ENCODE peak calls at places on chromosomes 1 and 21, in six cellular contexts. C, A, U, O, R and X are unnamed samples.

GRCh38 chr1:87330201-87330953 is 1.7 kb downstream of the LMO4 start:
- DNase-seq in C (peak), R (peak), O (peak), U (no peak), A (no peak), X (peak)

GRCh38 chr1:11691302-11691914 is at the start of gene DRAXIN:
- DNase-seq in U (no peak), A (peak), O (peak), R (peak), C (no peak), X (peak)

GRCh38 chr1:3078941-3079340 is 9.9 kb downstream of the PRDM16 start:
- DNase-seq in U (no peak), A (no peak), R (peak), O (no peak), C (no peak), X (no peak)

GRCh38 chr1:163844393-163844948 is 522.7 kb downstream of the NUF2 start:
- DNase-seq in C (peak), A (no peak), R (peak), O (no peak), U (no peak), X (no peak)

GRCh38 chr1:33178836-33179439 is 2.9 kb downstream of the TRIM62 start:
- DNase-seq in U (no peak), O (no peak), C (no peak), A (no peak), R (no peak), X (no peak)

GRCh38 chr1:79055856-79056255 is 49.3 kb upstream of the ADGRL4 start:
- DNase-seq in A (no peak), C (no peak), U (no peak), R (no peak), O (no peak), X (no peak)

GRCh38 chr1:155121249-155121648 is 6.4 kb upstream of the EFNA1 start:
- DNase-seq in C (no peak), R (no peak), U (no peak), A (no peak), O (no peak), X (no peak)

GRCh38 chr1:185227161-185227560 is 70.2 kb downstream of the SWT1 start:
- DNase-seq in U (no peak), R (no peak), C (no peak), O (no peak), A (no peak), X (no peak)

GRCh38 chr1:116219651-116220434 is 108.6 kb downstream of the MAB21L3 start:
- DNase-seq in U (no peak), R (no peak), O (no peak), A (no peak), C (no peak), X (no peak)

GRCh38 chr1:246567258-246568235 is 1.3 kb downstream of the CNST start:
- DNase-seq in O (peak), U (no peak), A (no peak), R (peak), C (peak), X (no peak)

GRCh38 chr1:18999287-18999852 is 42.9 kb upstream of the IFFO2 start:
- DNase-seq in A (no peak), U (no peak), O (no peak), C (peak), R (peak), X (no peak)

GRCh38 chr1:29236993-29237905 is 927 bp downstream of the PTPRU start:
- DNase-seq in U (no peak), C (peak), A (no peak), R (peak), O (peak), X (peak)

GRCh38 chr1:218463194-218464156 is 118.3 kb downstream of the TGFB2 start:
- DNase-seq in R (peak), C (peak), A (peak), U (no peak), O (peak), X (no peak)

GRCh38 chr1:30823969-30824735 is 66.6 kb upstream of the LAPTM5 start:
- DNase-seq in O (peak), A (peak), R (peak), U (peak), C (peak), X (peak)

GRCh38 chr1:41481109-41481775 is 3.2 kb downstream of the EDN2 start:
- DNase-seq in U (no peak), A (no peak), R (no peak), O (no peak), C (no peak), X (no peak)

GRCh38 chr1:237677979-237678378 is 212.7 kb downstream of the ZP4 start:
- DNase-seq in U (no peak), O (no peak), C (peak), R (peak), A (no peak), X (no peak)

GRCh38 chr1:29800120-29800519 is 563.8 kb downstream of the PTPRU start:
- DNase-seq in A (no peak), C (no peak), R (no peak), O (no peak), U (no peak), X (no peak)

GRCh38 chr1:206890690-206891089 is 6.6 kb upstream of the IL24 start:
- DNase-seq in U (no peak), C (peak), O (no peak), R (peak), A (no peak), X (no peak)

GRCh38 chr1:12177999-12178441 is 11.2 kb downstream of the TNFRSF1B start:
- DNase-seq in R (peak), O (no peak), A (no peak), U (peak), C (peak), X (peak)

DNA sequence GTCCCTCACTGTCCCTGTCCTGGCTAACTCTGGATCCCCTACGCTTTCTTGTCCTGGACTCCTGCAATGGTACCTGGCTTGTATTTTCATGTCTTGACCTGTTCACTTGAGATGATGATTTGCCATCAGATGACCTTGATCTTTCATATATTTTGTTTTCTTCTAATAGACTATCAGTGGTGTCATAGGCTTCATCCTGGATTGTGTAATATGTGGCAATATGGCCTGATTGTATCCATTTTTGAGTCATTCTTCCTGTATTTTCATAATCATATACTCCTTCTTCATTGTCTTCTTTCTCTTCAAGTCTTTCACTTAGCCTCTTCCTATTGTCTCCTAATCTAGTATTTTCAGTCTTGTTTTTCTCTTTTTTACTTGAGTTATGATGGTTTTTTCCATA is 11.1 kb downstream of the FLG start:
- DNase-seq in O (no peak), U (no peak), A (no peak), C (no peak), R (no peak), X (no peak)
- H2AFZ ChIP-seq in O (no peak), U (no peak), A (no peak), C (no peak), R (no peak), X (no peak)

GRCh38 chr1:197773856-197774255 is 1.4 kb downstream of the DENND1B start:
- DNase-seq in C (no peak), O (no peak), R (no peak), A (no peak), U (no peak), X (no peak)
- H3K9ac ChIP-seq in C (peak), O (no peak), R (no peak), A (no peak), U (peak), X (peak)

GRCh38 chr1:66893712-66894111 is 30.9 kb downstream of the DNAI4 start:
- DNase-seq in A (no peak), R (no peak), C (no peak), U (no peak), O (no peak), X (no peak)

GRCh38 chr1:66890621-66891020 is 34.0 kb downstream of the DNAI4 start:
- DNase-seq in O (no peak), A (no peak), C (no peak), R (no peak), U (no peak), X (no peak)

DNA sequence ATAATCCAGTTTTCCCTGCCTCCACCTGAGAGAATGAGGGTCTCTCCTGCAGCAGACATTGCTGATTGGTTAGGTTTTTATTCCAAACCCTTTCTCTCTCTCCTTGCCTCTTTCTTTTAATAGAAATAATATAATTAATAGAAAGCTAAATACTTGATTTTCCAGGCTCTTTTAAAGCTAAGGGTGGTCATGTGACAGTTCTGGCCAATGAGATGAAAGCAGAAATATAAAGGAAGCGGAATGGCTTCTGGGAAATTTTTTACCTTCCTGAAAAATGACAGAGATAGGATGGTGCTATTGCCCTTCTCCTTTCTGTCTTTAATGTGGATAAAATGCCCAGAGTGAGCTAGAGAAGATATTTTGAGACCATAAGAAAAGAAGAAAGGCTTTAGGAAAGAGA is 35.6 kb downstream of the DNAI4 start:
- DNase-seq in O (no peak), A (no peak), C (no peak), U (no peak), R (no peak), X (no peak)
- H2AFZ ChIP-seq in O (no peak), A (no peak), C (no peak), U (no peak), R (no peak), X (no peak)

GRCh38 chr1:231393668-231394067 is 28.4 kb downstream of the EGLN1 start:
- DNase-seq in R (no peak), O (no peak), C (no peak), A (no peak), U (no peak), X (no peak)

GRCh38 chr1:231395996-231396385 is 26.1 kb downstream of the EGLN1 start:
- DNase-seq in C (no peak), U (no peak), R (no peak), A (no peak), O (no peak), X (no peak)

GRCh38 chr1:231396643-231397042 is 25.4 kb downstream of the EGLN1 start:
- DNase-seq in U (no peak), A (no peak), O (no peak), R (no peak), C (peak), X (no peak)

GRCh38 chr1:231397882-231398671 is 24.0 kb downstream of the EGLN1 start:
- DNase-seq in C (no peak), R (no peak), U (no peak), A (no peak), O (no peak), X (no peak)

DNA sequence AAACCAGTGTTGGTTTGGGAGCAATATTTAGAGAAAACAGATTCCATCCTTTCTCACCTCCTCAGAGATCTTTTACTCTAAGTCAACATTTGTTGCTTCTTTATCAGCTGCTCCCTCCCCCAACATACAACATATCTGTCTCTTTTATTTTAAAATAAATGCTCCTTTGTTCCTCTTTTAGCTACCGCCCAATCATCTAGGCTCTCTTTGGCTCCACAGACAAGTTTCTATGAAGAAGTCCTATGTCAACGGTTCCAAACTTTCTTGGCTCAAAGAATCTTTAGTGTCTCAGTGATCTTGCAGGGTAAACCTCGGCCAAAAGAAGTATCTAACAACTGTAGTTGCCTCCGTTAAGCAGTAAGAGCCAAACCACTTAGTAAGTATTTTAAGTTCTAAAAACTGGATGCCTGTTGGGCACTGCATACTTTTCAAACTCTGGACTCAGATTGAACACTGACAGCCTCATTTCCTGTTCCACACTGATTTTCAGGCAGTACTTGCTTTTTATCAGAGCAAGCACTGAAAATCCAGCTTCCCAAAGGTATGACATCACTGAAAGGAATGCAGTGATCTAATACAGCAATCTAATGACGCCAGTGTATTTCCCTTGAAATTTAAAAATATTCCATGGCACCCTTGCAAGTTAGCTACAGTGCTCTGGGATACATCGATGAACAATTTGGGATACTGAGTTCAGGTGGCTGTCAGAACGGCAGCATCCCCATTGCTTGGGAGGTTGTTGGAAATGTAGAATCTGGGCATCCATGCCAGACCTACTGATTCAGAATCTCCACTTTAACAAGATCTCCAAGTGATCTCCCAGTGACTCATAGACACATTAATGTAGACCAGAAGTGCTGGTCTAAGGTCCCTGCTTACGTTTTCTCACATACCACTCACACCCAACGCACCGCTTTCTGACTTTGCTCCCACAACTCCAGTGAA is 26.8 kb downstream of the EGLN1 start:
- DNase-seq in R (peak), U (peak), A (no peak), C (peak), O (no peak), X (no peak)
- H3K9ac ChIP-seq in R (peak), U (peak), A (no peak), C (peak), O (no peak), X (no peak)

DNA sequence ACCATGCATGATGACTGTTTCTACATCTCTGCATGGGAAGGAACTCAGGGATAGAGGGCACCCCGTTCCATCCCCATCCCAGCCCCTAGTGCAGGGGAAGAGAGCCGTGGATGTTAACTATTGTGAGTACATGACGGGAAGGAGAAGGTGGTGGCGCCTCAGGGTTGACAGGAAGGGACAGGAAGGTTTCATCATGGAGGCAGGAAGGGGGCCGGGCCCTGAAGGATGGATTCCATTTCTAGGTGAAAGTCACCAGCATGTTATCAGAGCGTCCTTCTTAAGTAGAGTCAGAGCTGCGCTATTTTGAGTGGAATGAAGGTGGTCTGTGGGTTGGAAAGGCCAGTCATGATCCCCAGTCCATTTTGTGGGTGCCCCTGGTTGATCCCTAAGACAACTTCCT is 25.1 kb upstream of the ZNF648 start:
- DNase-seq in R (no peak), O (no peak), C (no peak), U (no peak), A (no peak), X (no peak)
- H2AFZ ChIP-seq in R (no peak), O (no peak), C (no peak), U (no peak), A (no peak), X (no peak)

GRCh38 chr21:14210738-14211137 is at the start of gene LIPI:
- DNase-seq in C (no peak), R (no peak), O (no peak), U (no peak), A (no peak), X (no peak)

GRCh38 chr21:14215971-14216621 is at the start of gene RBM11:
- DNase-seq in C (peak), A (peak), U (no peak), R (peak), O (peak), X (no peak)

GRCh38 chr21:14213164-14213563 is 2.4 kb upstream of the LIPI start:
- DNase-seq in A (no peak), U (no peak), R (no peak), O (no peak), C (no peak), X (no peak)
- H3K9ac ChIP-seq in A (no peak), U (no peak), R (no peak), O (no peak), C (no peak), X (no peak)

GRCh38 chr1:23166854-23167253 is 1.8 kb downstream of the LUZP1 start:
- DNase-seq in C (no peak), O (no peak), U (no peak), R (no peak), A (no peak), X (no peak)

GRCh38 chr1:23168462-23169218 is at the start of gene LUZP1:
- DNase-seq in C (peak), O (peak), R (peak), A (peak), U (peak), X (peak)

GRCh38 chr1:23169219-23169575 is 541 bp upstream of the LUZP1 start:
- DNase-seq in C (no peak), R (no peak), A (no peak), U (no peak), O (no peak), X (no peak)

GRCh38 chr1:23168079-23168461 is 586 bp downstream of the LUZP1 start:
- DNase-seq in R (no peak), U (no peak), O (no peak), C (no peak), A (no peak), X (peak)

GRCh38 chr1:23167353-23168078 is 1.1 kb downstream of the LUZP1 start:
- DNase-seq in C (peak), R (peak), A (peak), U (no peak), O (peak), X (peak)
- H2AFZ ChIP-seq in C (no peak), R (no peak), A (peak), U (no peak), O (no peak), X (peak)

DNA sequence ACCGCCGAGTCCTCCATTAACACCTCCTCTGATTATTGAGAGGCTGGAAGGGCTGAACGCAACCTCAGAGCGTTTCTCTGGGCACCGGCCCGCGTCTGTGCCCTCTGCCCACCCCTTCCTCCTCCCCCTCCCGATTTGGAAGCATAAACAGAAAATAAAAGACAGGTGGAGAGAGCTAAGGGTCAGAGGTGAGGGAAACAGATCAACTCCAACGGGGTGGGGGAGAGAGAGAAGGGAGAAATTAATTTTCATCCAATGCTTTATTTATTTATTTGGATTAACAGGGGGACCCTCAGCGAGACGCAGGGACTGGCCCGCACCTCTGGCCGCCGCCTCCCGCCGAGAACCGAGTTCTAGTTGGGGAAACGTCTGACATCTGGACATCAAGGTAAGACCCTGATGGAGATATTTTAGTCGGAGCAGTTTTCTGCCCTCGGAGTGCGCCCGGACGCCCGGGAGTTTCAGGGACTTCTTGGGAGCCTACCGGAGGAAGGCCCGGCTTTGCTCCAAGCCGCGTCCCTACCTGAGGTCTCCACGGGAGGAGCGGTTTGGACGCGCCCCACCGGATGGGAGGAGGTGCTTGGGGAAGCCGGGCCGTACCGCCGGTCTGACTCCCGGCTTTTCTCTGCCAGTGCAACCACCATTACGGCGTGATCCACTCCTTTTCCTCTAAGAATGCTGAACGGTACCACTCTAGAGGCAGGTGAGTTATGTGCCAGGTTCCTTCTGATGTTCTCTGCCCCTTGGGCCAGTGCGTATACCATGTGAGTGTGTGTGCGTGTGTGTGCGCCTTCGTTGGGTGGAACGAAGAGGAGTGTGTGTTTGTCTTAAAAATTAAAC is 5.1 kb upstream of the LHX9 start:
- DNase-seq in U (no peak), O (peak), C (no peak), A (peak), R (no peak), X (no peak)
- H3K9ac ChIP-seq in U (no peak), O (no peak), C (no peak), A (no peak), R (no peak), X (no peak)

DNA sequence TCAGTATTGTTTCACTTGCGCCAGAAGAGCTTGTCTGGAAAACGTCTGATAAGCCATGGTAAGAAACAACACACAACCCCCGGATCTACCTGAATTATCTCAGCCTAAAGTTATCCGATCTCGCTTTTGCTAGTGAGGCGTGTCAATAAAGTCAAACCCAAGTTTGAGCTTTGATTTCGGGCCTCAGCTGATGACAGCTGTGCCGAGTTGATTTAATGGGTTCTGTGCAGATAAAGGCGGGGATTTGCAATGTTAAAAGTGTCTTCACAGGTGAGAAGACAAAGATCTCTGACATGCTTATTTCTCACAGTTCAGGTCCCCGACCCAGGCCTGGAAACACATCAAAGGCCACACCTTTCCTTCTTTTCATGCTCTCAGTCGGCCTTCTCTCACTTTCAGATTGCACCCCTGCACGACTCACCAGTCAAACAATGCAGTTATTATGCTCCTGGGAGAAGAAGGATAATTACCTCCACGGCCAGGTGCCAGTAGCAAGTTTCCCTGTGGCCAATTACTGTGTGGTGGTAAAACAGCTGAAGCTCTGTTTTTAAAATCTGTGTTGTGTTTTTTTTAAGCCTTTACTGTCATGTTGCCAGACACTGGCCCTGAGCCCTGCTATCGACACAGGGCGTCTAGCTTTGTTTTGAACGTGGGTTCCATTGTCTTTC is 245.3 kb upstream of the RUNX1 start:
- DNase-seq in A (no peak), R (no peak), U (peak), O (peak), C (peak), X (no peak)
- H2AFZ ChIP-seq in A (no peak), R (no peak), U (peak), O (no peak), C (peak), X (no peak)